ENCODE peak calls at places on chromosomes 4 and X, in five cellular contexts. U is HFFc6, W is sigmoid colon, Q is SW480, E is substantia nigra. P is an unnamed sample.

GRCh38 chr4:81032805-81033684 is 2.5 kb downstream of the BMP3 start:
- DNase-seq in W (no peak), Q (no peak), U (no peak), E (no peak), P (no peak)

GRCh38 chrX:101022020-101022419 is 29.9 kb downstream of the TRMT2B start:
- DNase-seq in U (no peak), Q (no peak), W (no peak), E (no peak), P (no peak)

GRCh38 chr4:76625316-76625715 is 190.3 kb downstream of the SHROOM3 start:
- DNase-seq in U (no peak), W (no peak), Q (no peak), E (no peak), P (no peak)

GRCh38 chrX:586351-586750 is 44.2 kb upstream of the SHOX start:
- DNase-seq in U (no peak), Q (no peak), W (no peak), E (no peak), P (no peak)

GRCh38 chr4:181908168-181908567 is 335.0 kb upstream of the TENM3 start:
- DNase-seq in W (no peak), Q (no peak), U (no peak), E (no peak), P (no peak)

GRCh38 chr4:18695733-18696527 is 674.4 kb upstream of the LCORL start:
- DNase-seq in U (no peak), Q (no peak), W (no peak), E (no peak), P (no peak)

GRCh38 chrX:78923198-78924015 is 21.8 kb upstream of the P2RY10 start:
- DNase-seq in Q (no peak), W (no peak), U (no peak), E (no peak), P (no peak)

GRCh38 chr4:163331629-163332360 is 601 bp downstream of the NPY1R start:
- DNase-seq in W (no peak), Q (no peak), E (no peak), U (no peak), P (peak)

GRCh38 chrX:130497531-130497930 is 95.7 kb downstream of the RBMX2 start:
- DNase-seq in W (no peak), U (no peak), E (peak), Q (no peak), P (no peak)

GRCh38 chrX:17596051-17596450 is 141.2 kb upstream of the SCML1 start:
- DNase-seq in E (no peak), W (no peak), U (no peak), Q (no peak), P (no peak)

GRCh38 chrX:104697264-104697663 is 131.3 kb downstream of the IL1RAPL2 start:
- DNase-seq in Q (no peak), W (no peak), U (no peak), E (no peak), P (no peak)

GRCh38 chrX:13087322-13088154 is 43.1 kb upstream of the FAM9C start:
- DNase-seq in U (no peak), W (no peak), Q (peak), E (no peak), P (no peak)

GRCh38 chr4:97774347-97774989 is 368.8 kb downstream of the STPG2 start:
- DNase-seq in Q (no peak), W (no peak), U (no peak), E (no peak), P (no peak)

GRCh38 chrX:154542723-154543424 is 3.8 kb downstream of the G6PD start:
- DNase-seq in W (no peak), E (peak), U (no peak), Q (no peak), P (no peak)

GRCh38 chr4:83876047-83876446 is 340.1 kb downstream of the GPAT3 start:
- DNase-seq in E (no peak), Q (no peak), W (no peak), U (no peak), P (no peak)

GRCh38 chrX:17472424-17472823 is 97.4 kb downstream of the NHS start:
- DNase-seq in Q (no peak), W (no peak), U (no peak), E (no peak), P (no peak)

GRCh38 chr4:138448169-138448568 is 206.0 kb upstream of the SLC7A11 start:
- DNase-seq in U (no peak), E (no peak), W (no peak), Q (no peak), P (no peak)

GRCh38 chr4:1642196-1642951 is 41.7 kb downstream of the FAM53A start:
- DNase-seq in U (no peak), E (no peak), Q (no peak), W (no peak), P (no peak)

GRCh38 chrX:132614297-132614696 is 125.5 kb upstream of the MBNL3 start:
- DNase-seq in Q (peak), W (no peak), E (no peak), U (no peak), P (no peak)

GRCh38 chr4:46393606-46394005 is 3.7 kb upstream of the GABRA2 start:
- DNase-seq in W (no peak), Q (no peak), E (no peak), U (no peak), P (no peak)

GRCh38 chr4:92071587-92071986 is 232.2 kb upstream of the GRID2 start:
- DNase-seq in Q (no peak), E (no peak), U (no peak), W (no peak), P (no peak)

GRCh38 chr4:1565598-1566295 is 118.4 kb downstream of the FAM53A start:
- DNase-seq in U (no peak), E (no peak), Q (no peak), W (peak), P (no peak)